ENCODE peak calls at places on chromosomes 11 and 22, in six cellular contexts. E, T, C, G, O and S are unnamed samples. For H3K9me3, the result is how much of the 10 kb centered on the place peaks cover.

GRCh38 chr22:32622004-32622761 is 147.6 kb downstream of the FBXO7 start:
- DNase-seq in E (peak), T (no peak), C (peak), G (peak), O (no peak), S (no peak)

GRCh38 chr11:115751244-115751643 is 247.0 kb upstream of the CADM1 start:
- DNase-seq in E (no peak), T (no peak), C (no peak), G (no peak), O (no peak), S (no peak)

GRCh38 chr11:1868636-1869291 is 15.9 kb downstream of the LSP1 start:
- DNase-seq in E (no peak), T (peak), C (no peak), G (no peak), O (no peak), S (no peak)

GRCh38 chr22:50360578-50360977 is 17.5 kb downstream of the PPP6R2 start:
- DNase-seq in E (no peak), T (no peak), C (no peak), G (no peak), O (no peak), S (no peak)

GRCh38 chr11:106092446-106092845 is 15.0 kb downstream of the AASDHPPT start:
- DNase-seq in E (no peak), T (no peak), C (no peak), G (no peak), O (no peak), S (no peak)

GRCh38 chr11:2575611-2576051 is 124.2 kb downstream of the KCNQ1OT1 start:
- DNase-seq in E (peak), T (peak), C (peak), G (no peak), O (no peak), S (peak)

GRCh38 chr22:30423296-30423958 is 2.1 kb upstream of the MTFP1 start:
- DNase-seq in E (peak), T (peak), C (no peak), G (no peak), O (peak), S (peak)

GRCh38 chr11:460331-461199 is 10.5 kb downstream of the PTDSS2 start:
- DNase-seq in E (no peak), T (peak), C (no peak), G (peak), O (no peak), S (no peak)

GRCh38 chr11:7893792-7894191 is 37.3 kb downstream of the OR10A6 start:
- DNase-seq in E (peak), T (no peak), C (peak), G (no peak), O (no peak), S (no peak)

GRCh38 chr11:7894251-7894650 is 36.8 kb downstream of the OR10A6 start:
- DNase-seq in E (peak), T (no peak), C (peak), G (no peak), O (no peak), S (no peak)

GRCh38 chr11:7892059-7892699 is 38.9 kb downstream of the OR10A6 start:
- DNase-seq in E (no peak), T (no peak), C (no peak), G (peak), O (no peak), S (no peak)

GRCh38 chr11:7890417-7891179 is 40.5 kb downstream of the OR10A6 start:
- DNase-seq in E (no peak), T (no peak), C (no peak), G (no peak), O (no peak), S (no peak)

GRCh38 chr11:7892751-7893356 is 38.2 kb downstream of the OR10A6 start:
- DNase-seq in E (no peak), T (no peak), C (no peak), G (peak), O (no peak), S (no peak)
- H3K27ac ChIP-seq in E (peak), T (no peak), C (peak), G (no peak), O (no peak), S (peak)

GRCh38 chr22:17744430-17744829 is 29.8 kb downstream of the BID start:
- DNase-seq in E (no peak), T (no peak), C (no peak), G (no peak), O (no peak), S (no peak)

GRCh38 chr22:17751596-17751995 is 22.7 kb downstream of the BID start:
- DNase-seq in E (no peak), T (no peak), C (no peak), G (no peak), O (no peak), S (no peak)

GRCh38 chr22:17749605-17750395 is 24.5 kb downstream of the BID start:
- DNase-seq in E (no peak), T (no peak), C (no peak), G (no peak), O (no peak), S (no peak)

GRCh38 chr22:17746916-17747315 is 27.4 kb downstream of the BID start:
- DNase-seq in E (no peak), T (no peak), C (no peak), G (no peak), O (no peak), S (no peak)

DNA sequence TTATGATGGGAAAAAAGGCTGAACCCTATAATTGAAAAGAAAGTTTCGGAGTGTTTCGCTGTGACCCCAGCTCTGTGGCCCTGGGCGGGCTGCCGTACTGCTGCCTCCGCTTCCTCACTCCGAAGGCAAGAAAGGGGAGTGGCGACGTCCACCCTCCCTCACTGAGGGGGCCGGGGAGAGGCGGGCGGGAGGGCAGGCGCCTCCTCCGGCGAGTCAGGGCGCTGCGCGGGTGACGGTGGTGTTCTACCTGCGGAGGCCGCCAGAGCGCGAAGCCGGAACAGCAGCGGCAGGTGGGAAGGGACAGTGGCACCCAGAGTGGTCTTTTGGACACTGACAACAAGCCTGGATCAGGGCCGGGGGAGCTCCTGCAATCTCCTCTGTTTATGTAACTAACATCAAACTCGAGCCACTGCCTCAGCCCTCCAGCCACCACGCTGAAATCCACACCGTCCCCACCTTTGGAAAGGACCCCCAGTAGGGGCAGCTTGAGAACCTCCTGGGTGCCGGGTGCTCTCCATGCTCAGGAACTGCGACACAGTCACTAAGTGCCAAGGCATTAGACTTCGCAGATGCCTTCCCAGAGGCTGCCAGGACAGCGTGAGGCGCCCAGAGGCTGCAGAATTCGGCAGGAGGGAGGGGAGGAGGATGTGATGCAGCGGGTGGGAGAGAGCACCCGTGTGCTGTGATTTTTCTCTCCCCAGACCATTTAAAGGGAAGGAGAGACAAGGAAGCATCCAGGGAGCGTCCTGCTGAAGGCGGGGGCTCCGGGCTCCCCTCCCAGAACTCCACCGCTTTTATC is 25.5 kb downstream of the BID start:
- DNase-seq in E (no peak), T (no peak), C (no peak), G (no peak), O (no peak), S (no peak)
- TF ChIP-seq CTCF in E (no peak), T (no peak), C (no peak), G (peak), O (no peak), S (no peak)

GRCh38 chr11:129416080-129416820 is 40.6 kb downstream of the BARX2 start:
- DNase-seq in E (no peak), T (no peak), C (peak), G (no peak), O (no peak), S (no peak)
- H3K9me3 ChIP-seq in E (under half), T (under half), C (under half), G (under half), O (under half), S (under half)

GRCh38 chr22:27749597-27750225 is 51.8 kb downstream of the MN1 start:
- DNase-seq in E (no peak), T (peak), C (no peak), G (peak), O (no peak), S (no peak)

GRCh38 chr22:27750866-27751265 is 50.7 kb downstream of the MN1 start:
- DNase-seq in E (no peak), T (peak), C (no peak), G (no peak), O (no peak), S (no peak)

GRCh38 chr22:27747396-27748256 is 53.9 kb downstream of the MN1 start:
- DNase-seq in E (no peak), T (no peak), C (no peak), G (peak), O (no peak), S (no peak)

GRCh38 chr22:27746918-27747317 is 54.6 kb downstream of the MN1 start:
- DNase-seq in E (no peak), T (no peak), C (no peak), G (no peak), O (no peak), S (no peak)

DNA sequence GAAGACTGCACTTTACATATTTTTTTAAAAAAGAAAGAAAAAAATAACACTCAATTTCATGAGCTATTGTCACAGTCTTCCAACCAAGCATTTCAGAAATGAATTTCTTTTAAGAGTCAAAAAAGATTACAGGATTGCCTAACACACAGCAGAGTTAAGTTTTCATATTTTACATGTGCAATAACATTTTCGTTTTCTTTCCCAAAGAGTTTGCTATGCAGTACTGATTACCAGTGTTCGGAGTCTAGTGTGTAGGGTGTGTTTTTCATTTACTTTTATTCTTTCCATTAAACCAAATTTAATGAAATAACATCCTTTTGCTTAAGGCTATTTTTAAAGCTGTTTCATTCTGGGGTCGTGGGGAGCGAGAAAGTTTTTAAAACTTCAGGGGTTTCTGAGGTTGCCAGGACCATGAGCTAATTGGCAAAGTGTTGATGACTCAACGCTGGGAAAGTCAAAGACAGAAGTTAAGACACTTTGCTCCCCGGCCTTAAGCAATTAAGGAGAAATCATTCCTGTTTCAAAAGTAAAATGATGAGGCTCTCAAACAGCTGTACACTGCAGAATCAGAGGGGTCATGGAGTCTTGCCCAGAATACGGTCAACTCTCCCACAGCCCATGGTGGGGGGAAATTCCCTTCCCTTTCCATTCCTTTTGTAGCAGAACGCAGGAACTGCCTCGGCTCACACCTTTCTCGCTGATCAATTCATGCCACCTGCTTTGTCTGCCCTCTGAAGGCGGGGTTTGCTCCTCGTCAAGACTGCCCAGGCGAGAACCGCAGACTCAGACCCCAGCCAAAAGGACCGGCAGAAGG is 53.0 kb downstream of the MN1 start:
- DNase-seq in E (peak), T (no peak), C (no peak), G (peak), O (no peak), S (no peak)
- H3K27ac ChIP-seq in E (no peak), T (peak), C (no peak), G (no peak), O (no peak), S (peak)

GRCh38 chr11:17381156-17381555 is 7.3 kb downstream of the KCNJ11 start:
- DNase-seq in E (no peak), T (no peak), C (no peak), G (peak), O (no peak), S (no peak)
- TF ChIP-seq CTCF in E (no peak), T (no peak), C (no peak), G (no peak), O (no peak), S (no peak)

GRCh38 chr11:97516688-97517087 is 1126.9 kb downstream of the JRKL start:
- DNase-seq in E (no peak), T (no peak), C (no peak), G (no peak), O (no peak), S (no peak)

GRCh38 chr11:97514446-97514845 is 1124.6 kb downstream of the JRKL start:
- DNase-seq in E (no peak), T (no peak), C (no peak), G (no peak), O (no peak), S (no peak)
- H3K9me3 ChIP-seq in E (under half), T (under half), C (under half), G (under half), O (under half), S (under half)

GRCh38 chr11:112235750-112236390 is 9.6 kb downstream of the PTS start:
- DNase-seq in E (no peak), T (no peak), C (no peak), G (no peak), O (no peak), S (no peak)
- H3K27ac ChIP-seq in E (no peak), T (no peak), C (no peak), G (no peak), O (no peak), S (no peak)

DNA sequence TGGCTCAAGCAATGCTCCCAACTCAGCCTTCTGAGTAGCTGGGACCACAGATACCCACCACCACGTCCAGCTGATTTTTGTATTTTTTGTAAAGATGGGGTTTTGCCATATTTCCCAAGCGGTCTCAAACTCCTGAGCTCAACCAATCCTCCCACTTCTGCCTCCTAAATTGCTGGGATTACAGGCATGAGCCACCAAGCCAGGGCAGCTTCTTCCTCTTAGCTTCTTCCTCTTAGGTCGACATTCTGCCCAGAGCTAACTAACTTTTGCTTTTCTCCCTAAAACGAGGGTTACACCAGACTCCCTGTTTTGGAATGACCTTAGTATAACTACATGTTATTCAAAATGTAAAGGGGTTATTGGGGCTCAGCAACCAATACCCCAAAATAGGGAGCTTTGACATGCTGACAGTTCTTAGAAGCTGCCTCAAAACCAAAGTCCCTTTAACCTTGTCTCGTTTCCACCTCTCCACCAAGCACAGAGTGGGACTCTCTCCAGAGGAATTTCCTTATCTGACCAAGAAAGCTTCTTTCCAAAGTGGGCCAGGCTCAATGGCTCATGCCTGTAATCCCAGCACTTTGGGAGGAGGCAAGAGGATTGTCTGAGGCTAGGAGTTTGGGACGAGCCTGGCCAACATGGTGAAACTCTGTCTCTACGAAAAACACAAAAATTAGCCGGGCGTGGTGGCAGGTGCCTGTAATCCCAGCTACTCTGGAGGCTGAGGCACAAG is 7.0 kb downstream of the HPS5 start:
- DNase-seq in E (no peak), T (no peak), C (no peak), G (peak), O (no peak), S (no peak)
- TF ChIP-seq CTCF in E (no peak), T (no peak), C (no peak), G (no peak), O (no peak), S (no peak)